ENCODE peak calls at places on chromosome 14, in nine cellular contexts. L, V, W, A, B, C, P, F and T are unnamed samples. For H3K36me3, the result is how much of the 10 kb centered on the place peaks cover.

GRCh38 chr14:102088012-102088792 is 1.4 kb upstream of the HSP90AA1 start:
- DNase-seq in L (no peak), V (peak), W (peak), A (peak), B (peak), C (peak), P (no peak), F (no peak), T (no peak)

GRCh38 chr14:100673085-100673806 is 53.4 kb upstream of the DLK1 start:
- DNase-seq in L (peak), V (peak), W (no peak), A (no peak), B (no peak), C (no peak), P (no peak), F (no peak), T (no peak)

GRCh38 chr14:100476012-100476822 is 111.0 kb downstream of the BEGAIN start:
- DNase-seq in L (peak), V (no peak), W (no peak), A (no peak), B (no peak), C (no peak), P (peak), F (peak), T (peak)

GRCh38 chr14:80965041-80965440 is 9.6 kb downstream of the TSHR start:
- DNase-seq in L (no peak), V (no peak), W (no peak), A (no peak), B (no peak), C (no peak), P (no peak), F (no peak), T (no peak)

GRCh38 chr14:59918824-59919581 is 941 bp upstream of the LRRC9 start:
- DNase-seq in L (peak), V (no peak), W (no peak), A (no peak), B (no peak), C (no peak), P (no peak), F (no peak), T (no peak)

GRCh38 chr14:105854600-105855245 is 328.3 kb downstream of the TMEM121 start:
- DNase-seq in L (no peak), V (peak), W (no peak), A (no peak), B (peak), C (no peak), P (no peak), F (no peak), T (no peak)

GRCh38 chr14:78448483-78449094 is 278.4 kb downstream of the NRXN3 start:
- DNase-seq in L (peak), V (no peak), W (peak), A (peak), B (peak), C (no peak), P (peak), F (no peak), T (no peak)

GRCh38 chr14:70188292-70188607 is 501 bp downstream of the SLC8A3 start:
- DNase-seq in L (peak), V (peak), W (no peak), A (peak), B (no peak), C (no peak), P (no peak), F (no peak), T (no peak)

GRCh38 chr14:63375772-63376171 is 57.0 kb upstream of the GPHB5 start:
- DNase-seq in L (no peak), V (no peak), W (peak), A (no peak), B (no peak), C (no peak), P (peak), F (no peak), T (peak)

GRCh38 chr14:49550284-49551184 is 35.6 kb downstream of the RPS29 start:
- DNase-seq in L (peak), V (no peak), W (peak), A (no peak), B (no peak), C (no peak), P (no peak), F (no peak), T (no peak)

GRCh38 chr14:41446008-41446407 is 160.7 kb upstream of the LRFN5 start:
- DNase-seq in L (no peak), V (no peak), W (no peak), A (no peak), B (no peak), C (no peak), P (no peak), F (no peak), T (no peak)

GRCh38 chr14:78863143-78863542 is 693.0 kb downstream of the NRXN3 start:
- DNase-seq in L (peak), V (no peak), W (peak), A (no peak), B (no peak), C (no peak), P (no peak), F (no peak), T (no peak)

GRCh38 chr14:60646202-60646886 is 2.9 kb downstream of the SIX1 start:
- DNase-seq in L (no peak), V (no peak), W (no peak), A (no peak), B (no peak), C (no peak), P (no peak), F (no peak), T (no peak)

GRCh38 chr14:34711169-34711568 is 3.2 kb downstream of the CFL2 start:
- DNase-seq in L (peak), V (no peak), W (peak), A (peak), B (peak), C (no peak), P (no peak), F (peak), T (no peak)

GRCh38 chr14:101955695-101956161 is 8.6 kb upstream of the DYNC1H1 start:
- DNase-seq in L (no peak), V (no peak), W (no peak), A (no peak), B (no peak), C (no peak), P (no peak), F (no peak), T (no peak)

GRCh38 chr14:58501214-58501816 is 73.8 kb downstream of the KIAA0586 start:
- DNase-seq in L (peak), V (no peak), W (peak), A (peak), B (peak), C (no peak), P (peak), F (peak), T (peak)

GRCh38 chr14:96702831-96703230 is 94.4 kb upstream of the VRK1 start:
- DNase-seq in L (no peak), V (no peak), W (no peak), A (no peak), B (no peak), C (no peak), P (no peak), F (no peak), T (no peak)

GRCh38 chr14:77344597-77344996 is 23.8 kb downstream of the GSTZ1 start:
- DNase-seq in L (no peak), V (no peak), W (no peak), A (no peak), B (no peak), C (no peak), P (no peak), F (no peak), T (no peak)

GRCh38 chr14:104390221-104390931 is 189.2 kb upstream of the C14orf180 start:
- DNase-seq in L (no peak), V (peak), W (no peak), A (no peak), B (no peak), C (no peak), P (no peak), F (no peak), T (no peak)

GRCh38 chr14:76958020-76958965 is 70.2 kb downstream of the IRF2BPL start:
- DNase-seq in L (no peak), V (no peak), W (peak), A (no peak), B (no peak), C (no peak), P (no peak), F (no peak), T (no peak)

GRCh38 chr14:20597108-20597507 is 5.9 kb upstream of the RNASE12 start:
- DNase-seq in L (no peak), V (no peak), W (no peak), A (no peak), B (no peak), C (no peak), P (no peak), F (no peak), T (no peak)

GRCh38 chr14:60648934-60649814 is at the start of gene SIX1:
- DNase-seq in L (peak), V (peak), W (peak), A (peak), B (peak), C (no peak), P (no peak), F (peak), T (peak)

GRCh38 chr14:21960636-21961035 is 287.0 kb upstream of the OR4E1 start:
- DNase-seq in L (no peak), V (no peak), W (no peak), A (no peak), B (no peak), C (no peak), P (no peak), F (no peak), T (no peak)

GRCh38 chr14:101884537-101885253 is 79.7 kb upstream of the DYNC1H1 start:
- DNase-seq in L (no peak), V (no peak), W (no peak), A (no peak), B (no peak), C (no peak), P (no peak), F (no peak), T (no peak)

GRCh38 chr14:95449131-95449530 is 67.3 kb downstream of the SYNE3 start:
- DNase-seq in L (no peak), V (no peak), W (no peak), A (no peak), B (no peak), C (no peak), P (no peak), F (no peak), T (no peak)

GRCh38 chr14:95445161-95445560 is 71.3 kb downstream of the SYNE3 start:
- DNase-seq in L (no peak), V (no peak), W (no peak), A (no peak), B (no peak), C (no peak), P (no peak), F (no peak), T (no peak)

GRCh38 chr14:95444132-95445129 is 72.0 kb downstream of the SYNE3 start:
- DNase-seq in L (no peak), V (no peak), W (no peak), A (no peak), B (no peak), C (no peak), P (no peak), F (no peak), T (no peak)

GRCh38 chr14:95445676-95446075 is 70.8 kb downstream of the SYNE3 start:
- DNase-seq in L (no peak), V (no peak), W (no peak), A (no peak), B (no peak), C (no peak), P (no peak), F (no peak), T (no peak)

DNA sequence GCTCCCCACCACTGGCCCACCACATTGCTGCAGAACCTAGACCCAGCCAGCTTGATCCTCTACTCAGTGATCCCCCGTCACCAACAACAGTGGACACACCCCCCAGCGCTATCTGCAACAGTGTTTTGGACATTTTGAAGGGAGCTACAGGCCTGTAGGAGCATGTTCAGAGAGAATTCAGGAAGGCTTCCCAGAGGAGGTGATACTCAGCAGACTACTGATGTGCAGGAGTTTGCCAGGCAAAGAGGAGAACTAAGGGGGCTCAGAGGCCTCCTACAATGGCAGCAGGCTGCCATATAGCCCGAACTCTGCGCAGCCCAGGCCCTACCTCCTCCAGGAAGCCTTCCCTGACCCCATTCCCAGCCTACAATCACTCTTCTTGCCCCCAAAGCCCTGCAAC is 70.0 kb downstream of the SYNE3 start:
- DNase-seq in L (no peak), V (no peak), W (no peak), A (no peak), B (no peak), C (no peak), P (no peak), F (no peak), T (no peak)
- H3K36me3 ChIP-seq in L (under half), V (half or more), W (under half), A (under half), B (half or more), C (under half), P (under half), F (under half), T (under half)

GRCh38 chr14:75134644-75135043 is 7.8 kb upstream of the NEK9 start:
- DNase-seq in L (no peak), V (no peak), W (peak), A (no peak), B (no peak), C (no peak), P (no peak), F (no peak), T (no peak)

GRCh38 chr14:75133597-75133996 is 6.7 kb upstream of the NEK9 start:
- DNase-seq in L (no peak), V (no peak), W (no peak), A (no peak), B (no peak), C (no peak), P (no peak), F (no peak), T (no peak)

GRCh38 chr14:75127903-75128595 is 1.2 kb upstream of the NEK9 start:
- DNase-seq in L (no peak), V (no peak), W (no peak), A (no peak), B (no peak), C (no peak), P (no peak), F (no peak), T (no peak)

GRCh38 chr14:75128596-75128990 is 1.7 kb upstream of the NEK9 start:
- DNase-seq in L (no peak), V (no peak), W (no peak), A (no peak), B (no peak), C (no peak), P (no peak), F (no peak), T (no peak)

DNA sequence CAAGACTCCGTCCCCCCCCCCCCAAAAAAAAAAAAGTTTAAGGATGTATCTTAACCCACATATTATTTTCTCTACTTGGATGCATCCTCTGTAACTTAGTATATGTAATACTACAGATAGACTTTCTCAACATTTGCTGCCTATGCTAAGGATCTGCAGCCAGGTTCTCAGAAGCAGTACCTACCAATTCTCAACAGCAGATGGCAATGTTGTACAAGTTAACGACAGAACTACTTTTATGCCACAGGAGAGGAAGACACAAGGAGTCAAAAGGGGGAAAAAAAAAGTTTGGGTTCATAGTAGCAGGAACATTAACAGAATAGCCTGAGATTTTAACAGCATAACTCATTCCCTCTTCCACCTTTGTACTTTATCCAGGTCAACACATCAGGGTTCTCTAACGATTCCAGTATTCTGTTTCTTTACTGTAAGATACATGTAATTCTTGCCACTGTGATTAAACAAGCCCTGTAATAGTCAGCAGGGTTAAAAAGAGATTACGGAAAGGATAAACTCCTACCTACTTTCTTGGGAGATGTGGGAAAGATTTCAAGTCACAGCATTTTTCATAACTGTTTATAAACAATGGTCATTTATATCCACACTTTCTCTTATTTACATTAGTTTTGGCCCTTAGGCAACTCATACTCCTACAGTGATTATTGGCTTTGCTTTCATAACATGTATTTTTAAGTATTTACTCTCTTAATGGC is 5.7 kb upstream of the NEK9 start:
- DNase-seq in L (peak), V (no peak), W (peak), A (peak), B (peak), C (no peak), P (peak), F (no peak), T (no peak)
- TF ChIP-seq CTCF in L (peak), V (peak), W (peak), A (peak), B (peak), C (peak), P (peak), F (peak), T (peak)

GRCh38 chr14:92435154-92435553 is 78.4 kb upstream of the RIN3 start:
- DNase-seq in L (no peak), V (no peak), W (no peak), A (no peak), B (no peak), C (no peak), P (no peak), F (no peak), T (no peak)
- H3K4me3 ChIP-seq in L (no peak), V (no peak), W (no peak), A (no peak), B (no peak), C (no peak), P (no peak), F (no peak), T (no peak)

GRCh38 chr14:26773906-26774593 is 176.2 kb upstream of the NOVA1 start:
- DNase-seq in L (no peak), V (no peak), W (no peak), A (no peak), B (no peak), C (no peak), P (no peak), F (no peak), T (no peak)

GRCh38 chr14:26775765-26776577 is 178.1 kb upstream of the NOVA1 start:
- DNase-seq in L (no peak), V (no peak), W (no peak), A (no peak), B (no peak), C (no peak), P (peak), F (no peak), T (peak)
- H3K36me3 ChIP-seq in L (under half), V (under half), W (under half), A (under half), B (under half), C (under half), P (under half), F (under half), T (under half)

GRCh38 chr14:30751646-30752416 is 122.5 kb upstream of the COCH start:
- DNase-seq in L (no peak), V (no peak), W (no peak), A (no peak), B (no peak), C (no peak), P (no peak), F (no peak), T (no peak)
- TF ChIP-seq CTCF in L (no peak), V (no peak), W (no peak), A (peak), B (no peak), C (no peak), P (no peak), F (no peak), T (no peak)

GRCh38 chr14:50871914-50872732 is at the start of gene ABHD12B:
- DNase-seq in L (peak), V (peak), W (no peak), A (no peak), B (no peak), C (no peak), P (no peak), F (no peak), T (no peak)
- H3K4me3 ChIP-seq in L (peak), V (no peak), W (peak), A (no peak), B (peak), C (peak), P (no peak), F (no peak), T (peak)

DNA sequence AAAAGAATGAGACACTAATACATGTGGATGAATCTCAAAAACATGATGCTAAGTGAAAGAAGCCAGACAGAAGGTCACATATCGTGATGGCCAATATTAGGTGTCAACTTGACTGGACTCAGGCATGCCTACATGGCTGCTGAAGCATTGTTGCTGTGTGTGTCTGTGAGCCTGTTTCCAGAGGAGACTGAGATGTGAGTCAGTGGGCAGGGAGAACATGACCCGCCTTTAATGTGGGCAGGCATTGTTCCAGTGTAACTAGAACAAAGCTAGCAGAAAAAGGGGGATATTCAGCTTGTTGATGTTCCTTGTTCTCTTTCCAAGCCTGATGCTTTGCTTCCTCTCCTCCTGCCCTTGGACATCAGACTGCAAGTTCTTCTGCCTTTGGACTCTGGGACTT is 47.6 kb downstream of the DCAF5 start:
- DNase-seq in L (no peak), V (no peak), W (peak), A (no peak), B (no peak), C (no peak), P (no peak), F (no peak), T (no peak)
- H3K36me3 ChIP-seq in L (under half), V (under half), W (under half), A (under half), B (half or more), C (under half), P (under half), F (under half), T (under half)

DNA sequence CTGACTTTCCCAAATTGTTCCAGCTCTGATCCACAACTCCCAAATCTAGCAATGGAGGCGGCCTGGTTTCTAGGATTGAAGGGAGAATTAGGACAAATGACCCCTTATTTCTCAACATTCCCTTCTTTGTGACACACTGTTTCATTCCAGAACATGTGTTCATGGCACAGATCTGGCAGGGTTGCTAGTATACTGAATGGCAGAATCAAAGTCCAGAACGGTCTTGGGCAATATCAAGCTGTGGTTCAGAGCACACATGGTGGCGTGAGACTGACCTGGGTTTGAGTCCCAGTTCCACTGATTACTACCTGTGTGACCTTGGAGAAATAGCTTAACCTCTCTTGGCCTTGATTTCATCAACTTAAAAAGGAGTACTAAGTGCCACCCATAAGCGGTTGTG is 152.5 kb downstream of the SAMD4A start:
- DNase-seq in L (no peak), V (no peak), W (no peak), A (no peak), B (no peak), C (no peak), P (no peak), F (no peak), T (no peak)
- TF ChIP-seq CTCF in L (no peak), V (no peak), W (no peak), A (no peak), B (no peak), C (no peak), P (no peak), F (no peak), T (no peak)

DNA sequence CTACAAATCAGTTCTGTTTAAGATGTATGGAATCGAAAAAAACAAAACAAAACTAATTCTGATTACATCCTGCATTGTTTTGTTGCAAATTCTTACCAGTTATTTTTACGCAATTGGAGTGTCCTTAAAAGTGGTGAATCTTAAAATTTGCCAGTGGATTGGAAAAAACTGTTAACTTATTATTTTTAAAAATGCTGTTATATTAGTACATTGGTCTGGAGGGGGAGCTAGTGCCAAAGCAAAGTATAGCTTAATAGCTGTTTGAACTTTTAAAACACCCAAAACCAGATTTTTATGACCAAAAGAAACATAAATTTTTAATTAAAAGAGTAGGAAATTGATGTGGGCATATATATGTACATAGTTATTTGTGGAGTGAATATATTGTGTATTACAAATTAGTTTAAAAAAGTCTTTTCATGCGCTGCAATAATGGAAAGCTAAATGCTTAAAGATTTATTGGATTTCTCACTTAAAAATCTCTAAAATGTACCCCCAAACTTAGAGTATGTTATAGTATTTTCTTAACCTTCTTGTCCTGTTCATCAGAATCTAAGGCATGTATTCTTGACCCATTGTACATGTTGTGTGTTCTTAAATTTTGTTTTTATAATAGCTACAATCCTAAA is 2.5 kb downstream of the FUT8 start:
- DNase-seq in L (peak), V (no peak), W (no peak), A (no peak), B (peak), C (no peak), P (no peak), F (no peak), T (no peak)
- H3K4me3 ChIP-seq in L (no peak), V (no peak), W (no peak), A (peak), B (peak), C (no peak), P (no peak), F (no peak), T (peak)